ENCODE peak calls at places on chromosome 16, in five cellular contexts. E is HepG2, W is HCT116, T is K562, Y is GM12878. X is an unnamed sample.

GRCh38 chr16:67477960-67478554 is 2.9 kb downstream of the ATP6V0D1 start:
- DNase-seq in E (peak), W (no peak), T (no peak), Y (no peak), X (no peak)

GRCh38 chr16:52533296-52533695 is 13.6 kb downstream of the TOX3 start:
- DNase-seq in E (no peak), W (no peak), T (no peak), Y (no peak), X (no peak)

GRCh38 chr16:49671325-49671724 is 184.6 kb downstream of the ZNF423 start:
- DNase-seq in E (no peak), W (no peak), T (no peak), Y (no peak), X (no peak)

GRCh38 chr16:85449195-85449884 is 163.8 kb upstream of the GSE1 start:
- DNase-seq in E (peak), W (no peak), T (no peak), Y (no peak), X (no peak)

GRCh38 chr16:17270683-17271109 is 200.1 kb downstream of the XYLT1 start:
- DNase-seq in E (no peak), W (no peak), T (no peak), Y (no peak), X (no peak)

GRCh38 chr16:77211880-77212735 is 12.9 kb downstream of the SYCE1L start:
- DNase-seq in E (no peak), W (no peak), T (peak), Y (no peak), X (peak)

GRCh38 chr16:75258807-75259141 is 7.3 kb upstream of the BCAR1 start:
- DNase-seq in E (no peak), W (no peak), T (no peak), Y (no peak), X (no peak)

GRCh38 chr16:12435730-12436129 is 368.0 kb downstream of the CPPED1 start:
- DNase-seq in E (no peak), W (no peak), T (no peak), Y (no peak), X (no peak)

GRCh38 chr16:719815-720506 is 985 bp upstream of the ANTKMT start:
- DNase-seq in E (peak), W (no peak), T (no peak), Y (no peak), X (no peak)

GRCh38 chr16:54239441-54239840 is 47.1 kb downstream of the IRX3 start:
- DNase-seq in E (no peak), W (no peak), T (no peak), Y (no peak), X (no peak)

GRCh38 chr16:54241525-54241924 is 45.1 kb downstream of the IRX3 start:
- DNase-seq in E (no peak), W (no peak), T (no peak), Y (no peak), X (no peak)

GRCh38 chr16:54240180-54241125 is 46.1 kb downstream of the IRX3 start:
- DNase-seq in E (no peak), W (no peak), T (no peak), Y (no peak), X (no peak)

GRCh38 chr16:54233626-54234025 is 53.0 kb downstream of the IRX3 start:
- DNase-seq in E (no peak), W (no peak), T (no peak), Y (no peak), X (no peak)

DNA sequence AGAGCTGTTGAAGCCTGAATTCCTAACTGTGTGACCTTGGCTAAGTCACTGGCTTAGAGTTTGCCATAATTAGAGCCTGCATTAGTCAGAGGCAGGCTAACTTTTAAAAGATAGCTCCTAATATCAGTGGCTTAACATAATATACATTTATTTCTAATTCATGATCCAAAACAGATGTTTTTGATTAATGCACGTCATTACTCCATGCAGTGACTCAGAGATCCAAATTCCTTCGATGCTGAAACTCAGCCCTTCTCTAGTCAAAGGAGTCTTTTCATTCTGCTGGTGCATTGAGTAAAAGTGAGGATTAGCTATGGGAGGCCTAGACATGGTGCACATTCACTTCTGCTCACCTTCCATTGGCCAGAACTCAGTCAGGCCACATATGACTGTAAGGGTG is 49.8 kb downstream of the IRX3 start:
- DNase-seq in E (no peak), W (no peak), T (no peak), Y (no peak), X (no peak)
- TF ChIP-seq ZNF274 in E (no peak), W (no peak), T (no peak), Y (no peak), X (no peak)

GRCh38 chr16:88920618-88921602 is 54.5 kb upstream of the PABPN1L start:
- DNase-seq in E (no peak), W (no peak), T (peak), Y (no peak), X (no peak)
- TF ChIP-seq ZNF274 in E (no peak), W (no peak), T (no peak), Y (no peak), X (no peak)

DNA sequence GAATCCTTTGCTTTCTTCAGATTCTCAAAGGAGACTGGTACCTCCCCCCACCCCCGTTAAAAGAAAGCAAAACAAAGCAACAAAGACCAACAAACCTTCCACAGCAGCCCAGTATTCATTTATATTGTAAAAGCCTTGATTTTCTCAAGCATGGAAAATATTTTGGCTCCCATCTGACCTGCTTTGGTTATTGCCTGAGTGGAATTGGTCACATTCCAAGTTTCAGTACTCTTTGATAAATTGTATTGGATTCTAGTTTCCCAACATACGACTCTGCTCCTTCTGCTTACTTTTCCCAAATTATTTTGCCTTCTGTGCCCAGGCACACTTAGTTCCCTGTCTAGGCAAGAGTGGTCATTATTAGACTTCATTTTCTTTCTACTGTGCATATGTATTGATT is 1.3 kb downstream of the ABCC11 start:
- DNase-seq in E (no peak), W (no peak), T (no peak), Y (no peak), X (no peak)
- TF ChIP-seq ZNF274 in E (no peak), W (no peak), T (no peak), Y (no peak), X (no peak)

GRCh38 chr16:15041260-15042011 is 14.4 kb downstream of the NTAN1 start:
- DNase-seq in E (no peak), W (no peak), T (peak), Y (no peak), X (no peak)
- TF ChIP-seq ZNF274 in E (peak), W (no peak), T (no peak), Y (no peak), X (no peak)

GRCh38 chr16:3022208-3022696 is 1.5 kb downstream of the HCFC1R1 start:
- DNase-seq in E (peak), W (peak), T (peak), Y (no peak), X (no peak)
- TF ChIP-seq ZNF274 in E (no peak), W (no peak), T (no peak), Y (no peak), X (no peak)

GRCh38 chr16:64893386-64893785 is 228.5 kb downstream of the CDH11 start:
- DNase-seq in E (no peak), W (no peak), T (no peak), Y (no peak), X (no peak)
- TF ChIP-seq ZNF274 in E (no peak), W (no peak), T (no peak), Y (no peak), X (no peak)

GRCh38 chr16:57609541-57610401 is 18.7 kb upstream of the ADGRG1 start:
- DNase-seq in E (no peak), W (no peak), T (no peak), Y (peak), X (no peak)
- TF ChIP-seq ZNF274 in E (no peak), W (no peak), T (no peak), Y (no peak), X (no peak)

DNA sequence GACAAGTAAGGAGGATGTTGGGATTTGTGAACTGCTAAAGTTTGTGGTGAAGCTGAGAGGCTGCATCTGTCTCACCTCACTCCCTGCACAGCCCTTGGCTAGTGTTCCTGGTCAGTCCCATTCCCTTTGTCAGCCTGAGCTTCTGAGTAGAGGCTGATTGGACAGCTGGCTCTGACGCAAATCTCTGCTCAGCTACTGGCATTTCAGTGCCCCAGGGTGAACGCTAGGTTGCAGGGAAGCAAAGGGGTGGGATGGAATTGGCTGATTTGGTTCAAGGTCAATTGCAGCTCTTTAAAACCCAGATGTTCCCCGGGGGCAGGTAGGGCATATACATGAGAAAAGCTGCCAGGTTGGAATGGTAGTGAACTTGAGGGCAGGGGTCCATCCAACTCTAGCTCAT is 23.1 kb upstream of the CNOT1 start:
- DNase-seq in E (peak), W (no peak), T (no peak), Y (no peak), X (peak)
- TF ChIP-seq ZNF274 in E (no peak), W (no peak), T (no peak), Y (no peak), X (no peak)

GRCh38 chr16:57038151-57038550 is 48.8 kb downstream of the NLRC5 start:
- DNase-seq in E (no peak), W (no peak), T (no peak), Y (no peak), X (no peak)

GRCh38 chr16:57039148-57039812 is 49.9 kb downstream of the NLRC5 start:
- DNase-seq in E (no peak), W (no peak), T (no peak), Y (peak), X (no peak)

GRCh38 chr16:57043248-57043647 is 49.1 kb upstream of the CPNE2 start:
- DNase-seq in E (no peak), W (no peak), T (no peak), Y (no peak), X (no peak)

GRCh38 chr16:57042157-57043111 is 49.9 kb upstream of the CPNE2 start:
- DNase-seq in E (no peak), W (no peak), T (no peak), Y (peak), X (no peak)

GRCh38 chr16:57041182-57042156 is 50.9 kb upstream of the CPNE2 start:
- DNase-seq in E (no peak), W (no peak), T (no peak), Y (peak), X (no peak)
- TF ChIP-seq ZNF274 in E (no peak), W (no peak), T (no peak), Y (no peak), X (no peak)

DNA sequence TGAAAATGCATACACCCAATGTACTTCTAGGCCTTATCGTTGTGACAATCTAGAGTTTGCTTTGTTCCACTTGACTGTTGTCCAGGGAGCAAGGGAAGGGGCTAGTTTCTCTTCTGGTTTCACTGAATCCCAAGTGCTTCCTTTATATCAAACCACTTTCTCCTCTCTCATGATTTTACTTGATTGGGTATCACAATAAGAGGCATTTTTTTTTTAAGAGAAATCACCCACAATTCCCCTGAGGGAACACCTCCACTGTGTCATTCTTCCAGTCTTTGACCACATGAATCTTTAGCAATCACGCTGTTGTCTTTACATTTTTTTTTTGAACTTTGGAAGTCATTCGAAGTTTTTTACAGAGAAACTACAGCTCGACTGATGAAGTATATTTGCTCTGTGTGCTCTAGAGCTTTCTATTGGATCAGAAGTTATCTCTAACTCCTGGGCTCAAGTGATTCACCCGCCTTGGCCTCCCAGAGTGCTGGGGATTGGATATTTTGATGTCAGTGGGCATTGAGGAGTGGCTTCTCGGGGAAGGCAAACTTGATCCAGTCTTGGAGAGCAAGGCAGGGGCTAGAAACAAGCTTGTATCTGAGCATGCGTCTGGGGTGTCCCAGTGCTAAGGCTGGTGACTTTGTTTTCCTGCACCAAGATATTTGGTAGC is 3.0 kb downstream of the CDH1 start:
- DNase-seq in E (peak), W (no peak), T (no peak), Y (no peak), X (no peak)
- TF ChIP-seq ZNF274 in E (no peak), W (no peak), T (no peak), Y (no peak), X (no peak)